ENCODE peak calls at places on chromosomes 2 and 18, in seven cellular contexts. Q is mesendoderm, G is IMR-90, Z is H1, T is mesenchymal stem cell, I is trophoblast cell, X is neuronal stem cell. S is an unnamed sample.
A peak's percentile ranks its signal among the peaks of the same experiment; 100 is the strongest.

GRCh38 chr2:3040066-3040428 is 337.6 kb downstream of the EIPR1 start:
- DNase-seq in Q (no peak), G (no peak), Z (no peak), T (no peak), I (no peak), X (no peak), S (no peak)

GRCh38 chr2:56474412-56475158 is 290.8 kb downstream of the CCDC85A start:
- DNase-seq in Q (no peak), G (no peak), Z (no peak), T (peak; percentile 65), I (no peak), X (no peak), S (no peak)

GRCh38 chr2:161122772-161123530 is 37.3 kb upstream of the TANK start:
- DNase-seq in Q (peak; percentile 90), G (peak; percentile 93), Z (no peak), T (peak; percentile 90), I (peak; percentile 20), X (no peak), S (no peak)

GRCh38 chr2:135913726-135914365 is 37.6 kb upstream of the MCM6 start:
- DNase-seq in Q (peak; percentile 44), G (peak; percentile 47), Z (no peak), T (peak; percentile 56), I (peak; percentile 47), X (peak; percentile 40), S (no peak)

GRCh38 chr2:46471-47345 is at the start of gene FAM110C:
- DNase-seq in Q (peak; percentile 65), G (no peak), Z (peak; percentile 83), T (no peak), I (no peak), X (peak; percentile 27), S (peak; percentile 78)

GRCh38 chr2:7819316-7819715 is 862.5 kb upstream of the ID2 start:
- DNase-seq in Q (no peak), G (no peak), Z (no peak), T (no peak), I (no peak), X (no peak), S (no peak)

GRCh38 chr2:15718103-15718943 is 126.7 kb downstream of the DDX1 start:
- DNase-seq in Q (no peak), G (no peak), Z (no peak), T (no peak), I (no peak), X (no peak), S (no peak)

GRCh38 chr2:125185691-125186270 is 1160.7 kb downstream of the CNTNAP5 start:
- DNase-seq in Q (peak; percentile 28), G (no peak), Z (no peak), T (no peak), I (no peak), X (no peak), S (peak; percentile 55)

GRCh38 chr18:210780-211179 is 52.4 kb downstream of the USP14 start:
- DNase-seq in Q (peak; percentile 22), G (no peak), Z (no peak), T (no peak), I (no peak), X (no peak), S (no peak)
- H2BK5ac ChIP-seq in Q (no peak overlapping the region), G (no peak overlapping the region), Z (no peak overlapping the region), T (no peak overlapping the region), I (no peak overlapping the region), X (no peak overlapping the region), S (no peak overlapping the region)

DNA sequence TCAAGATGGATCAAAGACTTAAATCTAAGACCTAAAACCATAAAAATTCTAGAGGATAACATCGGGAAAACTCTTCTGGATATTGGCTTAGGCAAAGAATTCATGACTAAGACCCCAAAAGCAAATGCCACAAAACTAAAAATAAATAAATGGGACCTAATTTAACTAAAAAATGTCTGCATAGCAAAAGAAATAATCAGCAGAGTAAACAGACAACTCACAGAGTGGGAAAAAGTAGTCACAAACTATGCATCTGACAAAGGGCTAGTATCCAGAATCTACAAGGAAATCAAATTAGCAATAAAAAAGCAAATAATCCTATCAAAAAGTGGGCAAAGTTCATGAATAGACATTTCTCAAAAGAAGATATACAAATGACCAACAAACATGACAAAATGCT is 18.2 kb upstream of the ASB18 start:
- DNase-seq in Q (no peak), G (no peak), Z (no peak), T (no peak), I (no peak), X (no peak), S (no peak)
- H2BK120ac ChIP-seq in Q (no peak overlapping the region), G (no peak overlapping the region), Z (no peak overlapping the region), T (no peak overlapping the region), I (no peak overlapping the region), X (no peak overlapping the region), S (no peak overlapping the region)

DNA sequence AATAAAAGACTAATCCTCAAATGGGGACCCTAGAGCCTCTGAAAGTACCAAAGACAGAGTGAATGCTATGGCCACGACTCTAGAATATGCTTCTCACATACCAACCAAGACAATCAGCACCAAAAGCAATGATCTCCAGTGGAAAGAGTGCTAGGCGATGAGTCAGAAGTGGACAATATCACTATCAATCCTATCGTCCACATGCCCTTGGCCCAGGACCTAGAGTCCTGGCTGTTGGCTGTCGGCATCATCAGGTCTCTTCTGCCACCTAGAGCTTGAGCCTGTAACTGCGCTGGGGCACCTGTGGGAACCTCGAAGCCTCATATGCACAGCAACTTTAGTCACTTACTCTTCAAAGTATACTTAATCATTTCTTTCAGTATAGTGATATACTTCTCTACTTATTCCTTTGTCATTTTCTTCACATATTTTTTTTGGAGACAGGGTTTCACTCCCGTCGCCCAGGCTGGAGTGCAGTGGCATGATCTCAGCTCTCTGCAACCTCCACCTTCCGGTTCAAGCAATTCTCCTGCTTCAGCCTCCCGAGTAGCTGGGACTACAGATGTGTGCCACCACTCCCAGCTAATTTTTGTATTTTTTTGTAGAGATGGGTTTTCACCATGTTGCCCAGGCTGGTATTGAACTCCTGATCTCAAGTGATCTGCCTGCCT is 29.7 kb downstream of the NOL10 start:
- DNase-seq in Q (peak; percentile 45), G (peak; percentile 90), Z (peak; percentile 79), T (peak; percentile 78), I (peak; percentile 82), X (peak; percentile 35), S (peak; percentile 63)
- H2AK5ac ChIP-seq in Q (no peak overlapping the region), G (no peak overlapping the region), Z (no peak overlapping the region), T (no peak overlapping the region), I (no peak overlapping the region), X (no peak overlapping the region), S (no peak overlapping the region)

DNA sequence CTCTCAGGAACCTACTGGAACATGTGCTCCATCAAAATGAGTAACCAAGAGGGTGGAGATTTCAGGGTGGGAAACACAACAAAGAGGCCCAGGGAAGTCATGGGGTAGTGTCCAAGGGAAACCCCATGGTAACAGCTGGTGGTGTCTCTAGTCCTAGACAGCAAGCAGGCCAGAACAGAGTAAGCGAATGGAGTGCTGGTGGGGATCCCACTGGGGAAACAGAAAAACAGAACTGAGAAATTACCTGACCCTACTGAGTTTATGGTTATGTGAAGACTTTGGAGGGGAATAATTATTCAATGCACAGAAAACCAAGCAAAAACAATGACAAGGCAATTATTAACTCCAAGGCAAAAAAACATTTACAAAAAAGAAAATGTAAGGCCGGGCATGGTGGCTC is 16.9 kb downstream of the ERCC3 start:
- DNase-seq in Q (no peak), G (peak; percentile 24), Z (no peak), T (peak; percentile 10), I (no peak), X (no peak), S (no peak)
- H2BK5ac ChIP-seq in Q (no peak overlapping the region), G (no peak overlapping the region), Z (no peak overlapping the region), T (no peak overlapping the region), I (no peak overlapping the region), X (no peak overlapping the region), S (no peak overlapping the region)

GRCh38 chr2:11669454-11670291 is at the start of gene NTSR2:
- DNase-seq in Q (peak; percentile 89), G (peak; percentile 53), Z (peak; percentile 89), T (peak; percentile 54), I (peak; percentile 42), X (peak; percentile 73), S (peak; percentile 89)

GRCh38 chr2:11665510-11666362 is 4.3 kb downstream of the NTSR2 start:
- DNase-seq in Q (no peak), G (no peak), Z (peak; percentile 19), T (no peak), I (no peak), X (no peak), S (no peak)

GRCh38 chr2:11667194-11667593 is 2.8 kb downstream of the NTSR2 start:
- DNase-seq in Q (no peak), G (no peak), Z (no peak), T (no peak), I (no peak), X (no peak), S (no peak)

GRCh38 chr2:11665028-11665427 is 5.0 kb downstream of the NTSR2 start:
- DNase-seq in Q (no peak), G (no peak), Z (no peak), T (no peak), I (no peak), X (no peak), S (no peak)

DNA sequence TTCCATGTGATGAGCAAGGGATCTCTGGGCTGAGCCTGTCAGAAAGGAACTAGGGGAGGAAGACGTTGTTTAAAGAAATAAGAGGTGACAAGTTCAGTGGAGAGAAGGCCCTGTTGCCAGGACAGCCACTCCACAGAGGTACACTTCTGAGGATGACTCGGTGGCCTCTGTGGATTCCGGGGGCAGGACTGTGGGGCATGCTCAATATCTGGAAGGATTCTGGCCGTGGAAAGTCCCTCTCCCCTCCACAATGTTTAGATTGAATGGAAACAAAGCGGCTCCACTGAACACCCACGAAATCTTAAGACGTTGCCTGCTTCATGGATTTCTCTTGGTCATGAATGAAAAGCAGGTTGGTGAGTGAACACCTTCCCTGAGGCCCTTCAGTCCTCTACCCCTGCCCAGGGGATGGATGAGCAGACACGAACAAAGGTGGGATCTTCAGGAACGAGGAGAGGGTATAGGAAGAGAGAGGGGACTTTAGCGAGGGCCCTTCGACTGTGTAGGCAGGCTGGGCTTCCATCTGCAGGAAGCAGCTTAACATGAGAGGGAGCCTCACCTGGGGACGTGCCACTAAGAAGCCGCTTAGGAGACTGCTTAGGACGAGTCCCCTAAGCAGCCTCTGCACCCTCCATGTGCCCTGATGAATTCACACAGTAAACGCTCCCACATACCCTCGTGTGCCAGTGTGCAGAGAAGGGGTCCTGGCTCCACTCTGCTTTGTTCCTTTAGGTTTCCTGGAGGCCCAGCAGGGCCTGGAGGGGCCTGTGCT is 1.9 kb downstream of the NTSR2 start:
- DNase-seq in Q (no peak), G (no peak), Z (no peak), T (no peak), I (no peak), X (no peak), S (no peak)
- H2BK120ac ChIP-seq in Q (no peak overlapping the region), G (no peak overlapping the region), Z (no peak overlapping the region), T (no peak overlapping the region), I (no peak overlapping the region), X (no peak overlapping the region), S (no peak overlapping the region)

DNA sequence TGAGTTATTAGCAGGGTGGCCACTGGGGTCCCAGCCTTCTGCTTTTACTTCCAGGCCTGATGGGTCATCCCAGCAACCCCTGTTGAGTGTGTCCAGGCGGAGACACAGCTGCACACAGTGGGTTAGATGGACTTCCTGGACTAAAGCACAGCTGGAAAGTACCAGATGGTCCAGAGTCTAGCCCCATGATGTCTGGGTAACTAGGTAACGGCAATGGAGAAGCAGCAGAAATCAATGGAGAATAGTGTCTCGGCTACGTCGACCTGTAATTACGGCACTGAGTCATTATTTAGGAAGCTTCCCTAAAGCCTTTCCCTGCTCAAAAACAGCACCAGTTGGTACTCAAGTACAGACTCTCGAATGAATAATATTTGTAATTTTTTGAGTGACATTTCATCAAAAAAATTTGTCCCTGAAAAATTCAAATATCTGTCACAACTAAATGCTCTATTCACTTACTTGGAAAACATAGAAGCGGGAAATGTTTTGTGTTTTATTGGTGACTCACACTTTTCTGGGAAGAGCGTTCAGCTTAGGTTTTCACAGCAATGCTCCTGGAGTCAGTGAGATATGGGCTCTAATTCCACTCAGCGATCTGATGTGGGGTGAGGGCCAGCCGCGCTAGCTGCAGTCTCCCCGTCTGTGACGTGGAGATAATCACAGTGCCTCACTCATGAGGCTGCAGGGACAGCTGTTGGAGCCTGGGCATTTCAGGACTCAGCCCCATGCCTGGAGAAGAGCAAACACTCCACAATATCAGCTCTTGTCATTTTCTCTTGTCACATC is 16.2 kb upstream of the ARL4C start:
- DNase-seq in Q (no peak), G (peak; percentile 59), Z (no peak), T (no peak), I (peak; percentile 59), X (no peak), S (no peak)
- H2AK5ac ChIP-seq in Q (no peak overlapping the region), G (peak overlapping the region; percentile 47), Z (no peak overlapping the region), T (no peak overlapping the region), I (no peak overlapping the region), X (no peak overlapping the region), S (no peak overlapping the region)

S was measured in H9.